ENCODE peak calls at places on chromosomes 16 and 17, in eight cellular contexts. One of them, this sample, is unnamed.

GRCh38 chr16:82767198-82767597 is 140.4 kb downstream of the CDH13 start:
- DNase-seq in left colon: no peak
- DNase-seq in astrocyte of the hippocampus: no peak
- DNase-seq in stimulated activated CD8-positive, alpha-beta memory T cell treated with anti-CD3 and anti-CD28 coated beads, Interleukin-4, amount 100 ng/mL, for 1 hour: no peak
- DNase-seq in pancreas: no peak
- DNase-seq in occipital lobe: no peak
- DNase-seq in stimulated activated CD4-positive, alpha-beta T cell treated with anti-CD3 and anti-CD28 coated beads, Interleukin-1b, Interleukin-23, amount 100 ng/mL, for 1 hour: no peak
- DNase-seq in DMS53: no peak
- DNase-seq in this sample: no peak

GRCh38 chr16:31745900-31746299 is 127.7 kb upstream of the ZNF267 start:
- DNase-seq in pancreas: no peak
- DNase-seq in astrocyte of the hippocampus: no peak
- DNase-seq in left colon: no peak
- DNase-seq in occipital lobe: no peak
- DNase-seq in DMS53: no peak
- DNase-seq in stimulated activated CD4-positive, alpha-beta T cell treated with anti-CD3 and anti-CD28 coated beads, Interleukin-1b, Interleukin-23, amount 100 ng/mL, for 1 hour: no peak
- DNase-seq in stimulated activated CD8-positive, alpha-beta memory T cell treated with anti-CD3 and anti-CD28 coated beads, Interleukin-4, amount 100 ng/mL, for 1 hour: no peak
- DNase-seq in this sample: no peak

GRCh38 chr17:50565559-50566350 is 5.2 kb downstream of the CACNA1G start:
- DNase-seq in left colon: no peak
- DNase-seq in DMS53: peak
- DNase-seq in occipital lobe: peak
- DNase-seq in stimulated activated CD4-positive, alpha-beta T cell treated with anti-CD3 and anti-CD28 coated beads, Interleukin-1b, Interleukin-23, amount 100 ng/mL, for 1 hour: no peak
- DNase-seq in stimulated activated CD8-positive, alpha-beta memory T cell treated with anti-CD3 and anti-CD28 coated beads, Interleukin-4, amount 100 ng/mL, for 1 hour: no peak
- DNase-seq in pancreas: no peak
- DNase-seq in astrocyte of the hippocampus: peak
- DNase-seq in this sample: no peak

GRCh38 chr17:75878174-75878998 is at the start of gene TRIM47:
- DNase-seq in left colon: peak
- DNase-seq in stimulated activated CD8-positive, alpha-beta memory T cell treated with anti-CD3 and anti-CD28 coated beads, Interleukin-4, amount 100 ng/mL, for 1 hour: no peak
- DNase-seq in DMS53: peak
- DNase-seq in astrocyte of the hippocampus: peak
- DNase-seq in occipital lobe: peak
- DNase-seq in pancreas: peak
- DNase-seq in stimulated activated CD4-positive, alpha-beta T cell treated with anti-CD3 and anti-CD28 coated beads, Interleukin-1b, Interleukin-23, amount 100 ng/mL, for 1 hour: no peak
- DNase-seq in this sample: no peak

GRCh38 chr17:64028874-64029464 is 8.5 kb upstream of the ICAM2 start:
- DNase-seq in stimulated activated CD8-positive, alpha-beta memory T cell treated with anti-CD3 and anti-CD28 coated beads, Interleukin-4, amount 100 ng/mL, for 1 hour: peak
- DNase-seq in stimulated activated CD4-positive, alpha-beta T cell treated with anti-CD3 and anti-CD28 coated beads, Interleukin-1b, Interleukin-23, amount 100 ng/mL, for 1 hour: peak
- DNase-seq in astrocyte of the hippocampus: peak
- DNase-seq in pancreas: peak
- DNase-seq in DMS53: peak
- DNase-seq in left colon: no peak
- DNase-seq in occipital lobe: no peak
- DNase-seq in this sample: no peak

GRCh38 chr16:24419709-24420108 is 119.7 kb upstream of the RBBP6 start:
- DNase-seq in left colon: no peak
- DNase-seq in stimulated activated CD8-positive, alpha-beta memory T cell treated with anti-CD3 and anti-CD28 coated beads, Interleukin-4, amount 100 ng/mL, for 1 hour: no peak
- DNase-seq in pancreas: no peak
- DNase-seq in DMS53: no peak
- DNase-seq in astrocyte of the hippocampus: no peak
- DNase-seq in stimulated activated CD4-positive, alpha-beta T cell treated with anti-CD3 and anti-CD28 coated beads, Interleukin-1b, Interleukin-23, amount 100 ng/mL, for 1 hour: no peak
- DNase-seq in occipital lobe: no peak
- DNase-seq in this sample: peak

GRCh38 chr17:13086142-13086769 is 68.4 kb upstream of the ELAC2 start:
- DNase-seq in pancreas: no peak
- DNase-seq in stimulated activated CD4-positive, alpha-beta T cell treated with anti-CD3 and anti-CD28 coated beads, Interleukin-1b, Interleukin-23, amount 100 ng/mL, for 1 hour: no peak
- DNase-seq in stimulated activated CD8-positive, alpha-beta memory T cell treated with anti-CD3 and anti-CD28 coated beads, Interleukin-4, amount 100 ng/mL, for 1 hour: no peak
- DNase-seq in DMS53: no peak
- DNase-seq in left colon: no peak
- DNase-seq in occipital lobe: no peak
- DNase-seq in astrocyte of the hippocampus: no peak
- DNase-seq in this sample: no peak

GRCh38 chr17:48552453-48553189 is 7.7 kb upstream of the HOXB2 start:
- DNase-seq in left colon: no peak
- DNase-seq in stimulated activated CD4-positive, alpha-beta T cell treated with anti-CD3 and anti-CD28 coated beads, Interleukin-1b, Interleukin-23, amount 100 ng/mL, for 1 hour: no peak
- DNase-seq in pancreas: no peak
- DNase-seq in astrocyte of the hippocampus: peak
- DNase-seq in occipital lobe: no peak
- DNase-seq in stimulated activated CD8-positive, alpha-beta memory T cell treated with anti-CD3 and anti-CD28 coated beads, Interleukin-4, amount 100 ng/mL, for 1 hour: no peak
- DNase-seq in DMS53: no peak
- DNase-seq in this sample: no peak

GRCh38 chr17:45812102-45812501 is 28.0 kb downstream of the CRHR1 start:
- DNase-seq in pancreas: no peak
- DNase-seq in DMS53: peak
- DNase-seq in astrocyte of the hippocampus: no peak
- DNase-seq in left colon: no peak
- DNase-seq in stimulated activated CD4-positive, alpha-beta T cell treated with anti-CD3 and anti-CD28 coated beads, Interleukin-1b, Interleukin-23, amount 100 ng/mL, for 1 hour: no peak
- DNase-seq in occipital lobe: no peak
- DNase-seq in stimulated activated CD8-positive, alpha-beta memory T cell treated with anti-CD3 and anti-CD28 coated beads, Interleukin-4, amount 100 ng/mL, for 1 hour: no peak
- DNase-seq in this sample: no peak

GRCh38 chr16:59698341-59698979 is 964.3 kb upstream of the GOT2 start:
- DNase-seq in stimulated activated CD8-positive, alpha-beta memory T cell treated with anti-CD3 and anti-CD28 coated beads, Interleukin-4, amount 100 ng/mL, for 1 hour: no peak
- DNase-seq in pancreas: no peak
- DNase-seq in stimulated activated CD4-positive, alpha-beta T cell treated with anti-CD3 and anti-CD28 coated beads, Interleukin-1b, Interleukin-23, amount 100 ng/mL, for 1 hour: no peak
- DNase-seq in astrocyte of the hippocampus: peak
- DNase-seq in left colon: no peak
- DNase-seq in occipital lobe: no peak
- DNase-seq in DMS53: no peak
- DNase-seq in this sample: peak

GRCh38 chr17:46878055-46878454 is 26.7 kb downstream of the WNT9B start:
- DNase-seq in pancreas: no peak
- DNase-seq in occipital lobe: no peak
- DNase-seq in stimulated activated CD8-positive, alpha-beta memory T cell treated with anti-CD3 and anti-CD28 coated beads, Interleukin-4, amount 100 ng/mL, for 1 hour: no peak
- DNase-seq in left colon: peak
- DNase-seq in astrocyte of the hippocampus: no peak
- DNase-seq in stimulated activated CD4-positive, alpha-beta T cell treated with anti-CD3 and anti-CD28 coated beads, Interleukin-1b, Interleukin-23, amount 100 ng/mL, for 1 hour: no peak
- DNase-seq in DMS53: no peak
- DNase-seq in this sample: no peak

GRCh38 chr16:87056083-87056482 is 261.1 kb downstream of the C16orf95 start:
- DNase-seq in astrocyte of the hippocampus: peak
- DNase-seq in stimulated activated CD8-positive, alpha-beta memory T cell treated with anti-CD3 and anti-CD28 coated beads, Interleukin-4, amount 100 ng/mL, for 1 hour: no peak
- DNase-seq in DMS53: no peak
- DNase-seq in occipital lobe: no peak
- DNase-seq in left colon: no peak
- DNase-seq in stimulated activated CD4-positive, alpha-beta T cell treated with anti-CD3 and anti-CD28 coated beads, Interleukin-1b, Interleukin-23, amount 100 ng/mL, for 1 hour: no peak
- DNase-seq in pancreas: no peak
- DNase-seq in this sample: no peak

GRCh38 chr16:55392701-55393100 is 68.7 kb downstream of the IRX6 start:
- DNase-seq in stimulated activated CD8-positive, alpha-beta memory T cell treated with anti-CD3 and anti-CD28 coated beads, Interleukin-4, amount 100 ng/mL, for 1 hour: no peak
- DNase-seq in stimulated activated CD4-positive, alpha-beta T cell treated with anti-CD3 and anti-CD28 coated beads, Interleukin-1b, Interleukin-23, amount 100 ng/mL, for 1 hour: no peak
- DNase-seq in astrocyte of the hippocampus: no peak
- DNase-seq in left colon: no peak
- DNase-seq in pancreas: no peak
- DNase-seq in occipital lobe: no peak
- DNase-seq in DMS53: no peak
- DNase-seq in this sample: no peak

GRCh38 chr16:69688589-69688988 is 37.8 kb downstream of the NQO1 start:
- DNase-seq in left colon: no peak
- DNase-seq in astrocyte of the hippocampus: no peak
- DNase-seq in occipital lobe: no peak
- DNase-seq in pancreas: no peak
- DNase-seq in stimulated activated CD8-positive, alpha-beta memory T cell treated with anti-CD3 and anti-CD28 coated beads, Interleukin-4, amount 100 ng/mL, for 1 hour: no peak
- DNase-seq in DMS53: no peak
- DNase-seq in stimulated activated CD4-positive, alpha-beta T cell treated with anti-CD3 and anti-CD28 coated beads, Interleukin-1b, Interleukin-23, amount 100 ng/mL, for 1 hour: no peak
- DNase-seq in this sample: no peak

GRCh38 chr16:11768850-11769249 is 26.2 kb upstream of the TXNDC11 start:
- DNase-seq in pancreas: no peak
- DNase-seq in occipital lobe: no peak
- DNase-seq in left colon: no peak
- DNase-seq in DMS53: no peak
- DNase-seq in stimulated activated CD8-positive, alpha-beta memory T cell treated with anti-CD3 and anti-CD28 coated beads, Interleukin-4, amount 100 ng/mL, for 1 hour: no peak
- DNase-seq in stimulated activated CD4-positive, alpha-beta T cell treated with anti-CD3 and anti-CD28 coated beads, Interleukin-1b, Interleukin-23, amount 100 ng/mL, for 1 hour: no peak
- DNase-seq in astrocyte of the hippocampus: no peak
- DNase-seq in this sample: no peak

GRCh38 chr17:5034651-5035050 is 575 bp downstream of the SLC52A1 start:
- DNase-seq in astrocyte of the hippocampus: no peak
- DNase-seq in stimulated activated CD8-positive, alpha-beta memory T cell treated with anti-CD3 and anti-CD28 coated beads, Interleukin-4, amount 100 ng/mL, for 1 hour: no peak
- DNase-seq in DMS53: no peak
- DNase-seq in pancreas: no peak
- DNase-seq in left colon: no peak
- DNase-seq in occipital lobe: no peak
- DNase-seq in stimulated activated CD4-positive, alpha-beta T cell treated with anti-CD3 and anti-CD28 coated beads, Interleukin-1b, Interleukin-23, amount 100 ng/mL, for 1 hour: no peak
- DNase-seq in this sample: no peak

GRCh38 chr17:50063516-50064252 is 7.8 kb downstream of the ITGA3 start:
- DNase-seq in stimulated activated CD8-positive, alpha-beta memory T cell treated with anti-CD3 and anti-CD28 coated beads, Interleukin-4, amount 100 ng/mL, for 1 hour: no peak
- DNase-seq in pancreas: no peak
- DNase-seq in stimulated activated CD4-positive, alpha-beta T cell treated with anti-CD3 and anti-CD28 coated beads, Interleukin-1b, Interleukin-23, amount 100 ng/mL, for 1 hour: no peak
- DNase-seq in left colon: no peak
- DNase-seq in DMS53: no peak
- DNase-seq in occipital lobe: no peak
- DNase-seq in astrocyte of the hippocampus: peak
- DNase-seq in this sample: no peak

GRCh38 chr17:9115446-9116265 is 94.3 kb downstream of the NTN1 start:
- DNase-seq in pancreas: peak
- DNase-seq in astrocyte of the hippocampus: peak
- DNase-seq in stimulated activated CD4-positive, alpha-beta T cell treated with anti-CD3 and anti-CD28 coated beads, Interleukin-1b, Interleukin-23, amount 100 ng/mL, for 1 hour: peak
- DNase-seq in occipital lobe: peak
- DNase-seq in stimulated activated CD8-positive, alpha-beta memory T cell treated with anti-CD3 and anti-CD28 coated beads, Interleukin-4, amount 100 ng/mL, for 1 hour: peak
- DNase-seq in left colon: peak
- DNase-seq in DMS53: no peak
- DNase-seq in this sample: no peak

GRCh38 chr17:79774561-79774975 is 3.4 kb upstream of the CBX2 start:
- DNase-seq in occipital lobe: no peak
- DNase-seq in pancreas: no peak
- DNase-seq in astrocyte of the hippocampus: no peak
- DNase-seq in left colon: no peak
- DNase-seq in stimulated activated CD8-positive, alpha-beta memory T cell treated with anti-CD3 and anti-CD28 coated beads, Interleukin-4, amount 100 ng/mL, for 1 hour: no peak
- DNase-seq in stimulated activated CD4-positive, alpha-beta T cell treated with anti-CD3 and anti-CD28 coated beads, Interleukin-1b, Interleukin-23, amount 100 ng/mL, for 1 hour: no peak
- DNase-seq in DMS53: no peak
- DNase-seq in this sample: no peak

GRCh38 chr17:17445925-17446665 is 30.7 kb upstream of the MED9 start:
- DNase-seq in DMS53: peak
- DNase-seq in stimulated activated CD8-positive, alpha-beta memory T cell treated with anti-CD3 and anti-CD28 coated beads, Interleukin-4, amount 100 ng/mL, for 1 hour: no peak
- DNase-seq in left colon: no peak
- DNase-seq in occipital lobe: no peak
- DNase-seq in pancreas: peak
- DNase-seq in stimulated activated CD4-positive, alpha-beta T cell treated with anti-CD3 and anti-CD28 coated beads, Interleukin-1b, Interleukin-23, amount 100 ng/mL, for 1 hour: no peak
- DNase-seq in astrocyte of the hippocampus: peak
- DNase-seq in this sample: no peak

GRCh38 chr16:85686912-85687591 is 1.7 kb downstream of the GINS2 start:
- DNase-seq in stimulated activated CD8-positive, alpha-beta memory T cell treated with anti-CD3 and anti-CD28 coated beads, Interleukin-4, amount 100 ng/mL, for 1 hour: no peak
- DNase-seq in left colon: no peak
- DNase-seq in occipital lobe: no peak
- DNase-seq in pancreas: no peak
- DNase-seq in astrocyte of the hippocampus: no peak
- DNase-seq in stimulated activated CD4-positive, alpha-beta T cell treated with anti-CD3 and anti-CD28 coated beads, Interleukin-1b, Interleukin-23, amount 100 ng/mL, for 1 hour: no peak
- DNase-seq in DMS53: no peak
- DNase-seq in this sample: no peak

GRCh38 chr17:2906907-2907306 is 110.7 kb downstream of the RAP1GAP2 start:
- DNase-seq in stimulated activated CD4-positive, alpha-beta T cell treated with anti-CD3 and anti-CD28 coated beads, Interleukin-1b, Interleukin-23, amount 100 ng/mL, for 1 hour: no peak
- DNase-seq in DMS53: no peak
- DNase-seq in pancreas: no peak
- DNase-seq in left colon: no peak
- DNase-seq in occipital lobe: no peak
- DNase-seq in astrocyte of the hippocampus: no peak
- DNase-seq in stimulated activated CD8-positive, alpha-beta memory T cell treated with anti-CD3 and anti-CD28 coated beads, Interleukin-4, amount 100 ng/mL, for 1 hour: no peak
- DNase-seq in this sample: no peak

GRCh38 chr16:87580855-87581261 is 21.4 kb upstream of the JPH3 start:
- DNase-seq in DMS53: no peak
- DNase-seq in left colon: no peak
- DNase-seq in stimulated activated CD8-positive, alpha-beta memory T cell treated with anti-CD3 and anti-CD28 coated beads, Interleukin-4, amount 100 ng/mL, for 1 hour: no peak
- DNase-seq in astrocyte of the hippocampus: peak
- DNase-seq in stimulated activated CD4-positive, alpha-beta T cell treated with anti-CD3 and anti-CD28 coated beads, Interleukin-1b, Interleukin-23, amount 100 ng/mL, for 1 hour: no peak
- DNase-seq in occipital lobe: no peak
- DNase-seq in pancreas: no peak
- DNase-seq in this sample: no peak

GRCh38 chr17:4310349-4311060 is 46.7 kb upstream of the ANKFY1 start:
- DNase-seq in stimulated activated CD4-positive, alpha-beta T cell treated with anti-CD3 and anti-CD28 coated beads, Interleukin-1b, Interleukin-23, amount 100 ng/mL, for 1 hour: no peak
- DNase-seq in DMS53: no peak
- DNase-seq in left colon: no peak
- DNase-seq in pancreas: no peak
- DNase-seq in stimulated activated CD8-positive, alpha-beta memory T cell treated with anti-CD3 and anti-CD28 coated beads, Interleukin-4, amount 100 ng/mL, for 1 hour: no peak
- DNase-seq in occipital lobe: no peak
- DNase-seq in astrocyte of the hippocampus: peak
- DNase-seq in this sample: no peak

GRCh38 chr17:60043846-60044245 is 34.9 kb downstream of the HEATR6 start:
- DNase-seq in pancreas: no peak
- DNase-seq in astrocyte of the hippocampus: no peak
- DNase-seq in occipital lobe: no peak
- DNase-seq in stimulated activated CD4-positive, alpha-beta T cell treated with anti-CD3 and anti-CD28 coated beads, Interleukin-1b, Interleukin-23, amount 100 ng/mL, for 1 hour: no peak
- DNase-seq in stimulated activated CD8-positive, alpha-beta memory T cell treated with anti-CD3 and anti-CD28 coated beads, Interleukin-4, amount 100 ng/mL, for 1 hour: no peak
- DNase-seq in DMS53: no peak
- DNase-seq in left colon: no peak
- DNase-seq in this sample: no peak

GRCh38 chr16:21603920-21604319 is 4.5 kb downstream of the METTL9 start:
- DNase-seq in DMS53: no peak
- DNase-seq in occipital lobe: no peak
- DNase-seq in astrocyte of the hippocampus: peak
- DNase-seq in left colon: no peak
- DNase-seq in stimulated activated CD4-positive, alpha-beta T cell treated with anti-CD3 and anti-CD28 coated beads, Interleukin-1b, Interleukin-23, amount 100 ng/mL, for 1 hour: no peak
- DNase-seq in pancreas: no peak
- DNase-seq in stimulated activated CD8-positive, alpha-beta memory T cell treated with anti-CD3 and anti-CD28 coated beads, Interleukin-4, amount 100 ng/mL, for 1 hour: no peak
- DNase-seq in this sample: no peak

GRCh38 chr16:73572135-73572534 is 524.2 kb upstream of the ZFHX3 start:
- DNase-seq in pancreas: peak
- DNase-seq in DMS53: peak
- DNase-seq in astrocyte of the hippocampus: peak
- DNase-seq in stimulated activated CD8-positive, alpha-beta memory T cell treated with anti-CD3 and anti-CD28 coated beads, Interleukin-4, amount 100 ng/mL, for 1 hour: no peak
- DNase-seq in stimulated activated CD4-positive, alpha-beta T cell treated with anti-CD3 and anti-CD28 coated beads, Interleukin-1b, Interleukin-23, amount 100 ng/mL, for 1 hour: no peak
- DNase-seq in left colon: peak
- DNase-seq in occipital lobe: peak
- DNase-seq in this sample: no peak

GRCh38 chr17:58380207-58381123 is 28.5 kb upstream of the SUPT4H1 start:
- DNase-seq in occipital lobe: no peak
- DNase-seq in stimulated activated CD8-positive, alpha-beta memory T cell treated with anti-CD3 and anti-CD28 coated beads, Interleukin-4, amount 100 ng/mL, for 1 hour: no peak
- DNase-seq in stimulated activated CD4-positive, alpha-beta T cell treated with anti-CD3 and anti-CD28 coated beads, Interleukin-1b, Interleukin-23, amount 100 ng/mL, for 1 hour: no peak
- DNase-seq in DMS53: no peak
- DNase-seq in pancreas: no peak
- DNase-seq in left colon: no peak
- DNase-seq in astrocyte of the hippocampus: no peak
- DNase-seq in this sample: no peak

GRCh38 chr16:72189865-72190371 is 18.0 kb upstream of the PMFBP1 start:
- DNase-seq in stimulated activated CD8-positive, alpha-beta memory T cell treated with anti-CD3 and anti-CD28 coated beads, Interleukin-4, amount 100 ng/mL, for 1 hour: no peak
- DNase-seq in left colon: no peak
- DNase-seq in pancreas: no peak
- DNase-seq in DMS53: no peak
- DNase-seq in astrocyte of the hippocampus: peak
- DNase-seq in occipital lobe: no peak
- DNase-seq in stimulated activated CD4-positive, alpha-beta T cell treated with anti-CD3 and anti-CD28 coated beads, Interleukin-1b, Interleukin-23, amount 100 ng/mL, for 1 hour: no peak
- DNase-seq in this sample: no peak